ENCODE peak calls at places on chromosomes 4 and X, in seven cellular contexts. X is germinal center; N is sigmoid colon; A is CD8-positive, alpha-beta T cell; E is anterior cingulate cortex; G is GM10248; B is H9. T is an unnamed sample.

GRCh38 chr4:56425518-56425917 is 9.9 kb downstream of the PPAT start:
- DNase-seq in X (no peak), N (no peak), A (no peak), E (no peak), G (no peak), B (peak; percentile 63), T (no peak)

GRCh38 chrX:46125139-46125538 is 420.1 kb downstream of the ZNF674 start:
- DNase-seq in X (no peak), N (no peak), A (no peak), E (no peak), G (no peak), B (no peak), T (no peak)

GRCh38 chrX:21590012-21590776 is 67.9 kb downstream of the KLHL34 start:
- DNase-seq in X (no peak), N (no peak), A (no peak), E (no peak), G (no peak), B (no peak), T (no peak)

GRCh38 chr4:28744066-28744465 is 1883.4 kb downstream of the STIM2 start:
- DNase-seq in X (no peak), N (no peak), A (no peak), E (no peak), G (no peak), B (no peak), T (no peak)

GRCh38 chr4:124278477-124278876 is 434.1 kb downstream of the ANKRD50 start:
- DNase-seq in X (no peak), N (no peak), A (no peak), E (no peak), G (no peak), B (no peak), T (no peak)

GRCh38 chr4:10584042-10584441 is 100.5 kb downstream of the CLNK start:
- DNase-seq in X (no peak), N (no peak), A (no peak), E (no peak), G (peak; percentile 38), B (no peak), T (no peak)

GRCh38 chr4:66911898-66912297 is 633.4 kb downstream of the CENPC start:
- DNase-seq in X (no peak), N (no peak), A (no peak), E (no peak), G (no peak), B (no peak), T (no peak)

GRCh38 chr4:17807446-17807845 is 3.1 kb downstream of the DCAF16 start:
- DNase-seq in X (no peak), N (no peak), A (no peak), E (no peak), G (no peak), B (no peak), T (no peak)

GRCh38 chrX:33840176-33840575 is 291.9 kb downstream of the FAM47A start:
- DNase-seq in X (no peak), N (no peak), A (no peak), E (no peak), G (no peak), B (no peak), T (no peak)

GRCh38 chrX:133924548-133924947 is 60.8 kb downstream of the GPC3 start:
- DNase-seq in X (no peak), N (no peak), A (no peak), E (no peak), G (no peak), B (no peak), T (no peak)

GRCh38 chr4:119517361-119518229 is 111.0 kb downstream of the PDE5A start:
- DNase-seq in X (no peak), N (no peak), A (no peak), E (no peak), G (no peak), B (no peak), T (no peak)

GRCh38 chr4:36624030-36624429 is 342.6 kb downstream of the DTHD1 start:
- DNase-seq in X (no peak), N (no peak), A (no peak), E (no peak), G (no peak), B (no peak), T (no peak)

GRCh38 chr4:27412617-27413016 is 552.0 kb downstream of the STIM2 start:
- DNase-seq in X (no peak), N (no peak), A (no peak), E (no peak), G (no peak), B (no peak), T (no peak)

GRCh38 chr4:91826186-91826585 is 477.6 kb upstream of the GRID2 start:
- DNase-seq in X (no peak), N (no peak), A (no peak), E (no peak), G (no peak), B (no peak), T (no peak)

GRCh38 chr4:40747436-40747835 is 2.3 kb upstream of the NSUN7 start:
- DNase-seq in X (no peak), N (no peak), A (no peak), E (no peak), G (no peak), B (no peak), T (no peak)

GRCh38 chrX:43165343-43165920 is 387.5 kb upstream of the PPP1R2C start:
- DNase-seq in X (no peak), N (no peak), A (no peak), E (no peak), G (no peak), B (no peak), T (no peak)

GRCh38 chr4:112591593-112591992 is 45.1 kb downstream of the ZGRF1 start:
- DNase-seq in X (no peak), N (no peak), A (no peak), E (no peak), G (no peak), B (no peak), T (no peak)

GRCh38 chr4:120144634-120145033 is 78.0 kb upstream of the MAD2L1 start:
- DNase-seq in X (no peak), N (no peak), A (no peak), E (no peak), G (no peak), B (peak; percentile 37), T (no peak)

GRCh38 chr4:121125486-121125885 is 38.6 kb downstream of the TNIP3 start:
- DNase-seq in X (no peak), N (no peak), A (no peak), E (no peak), G (no peak), B (no peak), T (no peak)

GRCh38 chr4:185280608-185281007 is 71.2 kb downstream of the SNX25 start:
- DNase-seq in X (no peak), N (no peak), A (no peak), E (no peak), G (no peak), B (no peak), T (no peak)

GRCh38 chr4:26201119-26201518 is 119.7 kb upstream of the RBPJ start:
- DNase-seq in X (no peak), N (no peak), A (no peak), E (no peak), G (no peak), B (no peak), T (no peak)

GRCh38 chrX:111035256-111035655 is 60.7 kb upstream of the PAK3 start:
- DNase-seq in X (no peak), N (no peak), A (no peak), E (no peak), G (no peak), B (no peak), T (no peak)